ENCODE peak calls at places on chromosomes 16 and 17, in five cellular contexts. Y, A, E, C and R are unnamed samples.

GRCh38 chr16:2365895-2366294 is 25.4 kb upstream of the ABCA3 start:
- DNase-seq in C (no peak), Y (no peak), A (no peak), E (no peak), R (no peak)

GRCh38 chr16:47965439-47965838 is 190.4 kb downstream of the ABCC12 start:
- DNase-seq in E (no peak), Y (no peak), C (no peak), A (no peak), R (no peak)

GRCh38 chr17:18219016-18219415 is 6.4 kb upstream of the LLGL1 start:
- DNase-seq in E (no peak), C (peak), A (no peak), Y (peak), R (no peak)

GRCh38 chr16:25051446-25052160 is 36.4 kb upstream of the ARHGAP17 start:
- DNase-seq in Y (no peak), C (no peak), A (no peak), E (no peak), R (no peak)

GRCh38 chr16:11585460-11586374 is 1.0 kb downstream of the LITAF start:
- DNase-seq in C (no peak), A (peak), E (no peak), Y (no peak), R (peak)

GRCh38 chr16:12703935-12704334 is 99.8 kb downstream of the CPPED1 start:
- DNase-seq in Y (no peak), E (no peak), A (no peak), C (no peak), R (no peak)

GRCh38 chr17:44655983-44656700 is at the start of gene MEIOC:
- DNase-seq in E (no peak), Y (no peak), A (no peak), C (no peak), R (no peak)

GRCh38 chr17:44952946-44953475 is 5.4 kb upstream of the KIF18B start:
- DNase-seq in C (no peak), A (no peak), E (no peak), Y (no peak), R (no peak)

GRCh38 chr17:75097865-75098264 is 10.1 kb downstream of the SLC16A5 start:
- DNase-seq in C (no peak), A (no peak), Y (no peak), E (no peak), R (no peak)

GRCh38 chr17:75087182-75087557 is 584 bp upstream of the SLC16A5 start:
- DNase-seq in C (no peak), Y (no peak), A (no peak), E (no peak), R (no peak)

GRCh38 chr17:76598004-76598439 is 12.4 kb upstream of the ST6GALNAC2 start:
- DNase-seq in E (no peak), C (no peak), A (no peak), Y (no peak), R (no peak)

GRCh38 chr17:42341568-42341967 is 46.7 kb downstream of the STAT3 start:
- DNase-seq in E (no peak), C (no peak), A (no peak), Y (no peak), R (no peak)

GRCh38 chr17:80749611-80750010 is 205.0 kb downstream of the RPTOR start:
- DNase-seq in E (no peak), C (no peak), A (no peak), Y (no peak), R (no peak)
- TF ChIP-seq CTCF in E (no peak), C (no peak), A (no peak), Y (no peak), R (no peak)

GRCh38 chr17:66578781-66579489 is 256.0 kb upstream of the CACNG5 start:
- DNase-seq in E (no peak), A (no peak), Y (no peak), C (no peak), R (no peak)

GRCh38 chr17:66574123-66574522 is 260.8 kb upstream of the CACNG5 start:
- DNase-seq in E (no peak), C (no peak), A (no peak), Y (no peak), R (no peak)

GRCh38 chr17:66577041-66577440 is 257.9 kb upstream of the CACNG5 start:
- DNase-seq in Y (no peak), A (no peak), E (no peak), C (no peak), R (no peak)

GRCh38 chr17:66573078-66573477 is 261.8 kb upstream of the CACNG5 start:
- DNase-seq in A (no peak), E (no peak), C (no peak), Y (no peak), R (no peak)

GRCh38 chr17:66576473-66576872 is 258.4 kb upstream of the CACNG5 start:
- DNase-seq in A (no peak), Y (no peak), C (no peak), E (peak), R (no peak)
- H3K27ac ChIP-seq in A (no peak), Y (no peak), C (no peak), E (peak), R (no peak)

GRCh38 chr17:81403671-81404534 is 8.6 kb downstream of the BAHCC1 start:
- DNase-seq in Y (no peak), C (no peak), E (no peak), A (no peak), R (no peak)
- TF ChIP-seq POLR2A in Y (no peak), C (no peak), E (no peak), A (no peak), R (no peak)

DNA sequence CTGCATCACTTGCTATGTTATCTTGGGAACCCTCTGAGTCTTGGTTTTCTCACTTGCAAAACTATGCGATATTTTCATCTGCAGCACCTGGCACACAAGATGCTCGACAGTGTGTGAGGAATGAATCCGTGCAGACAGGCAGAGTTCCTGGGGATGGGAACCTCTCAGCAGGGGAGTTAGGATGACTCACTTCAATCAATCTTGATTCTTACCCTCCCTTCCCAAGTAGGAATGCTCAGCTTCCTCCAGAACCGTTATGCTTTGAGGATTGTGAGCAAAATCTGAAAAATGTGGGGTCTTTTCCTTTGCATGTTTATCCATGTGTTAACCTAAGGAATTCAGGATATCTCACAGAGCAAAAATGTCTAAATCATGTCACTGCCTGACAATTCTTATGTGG is 68.9 kb upstream of the HNF1B start:
- DNase-seq in C (no peak), E (no peak), A (no peak), Y (no peak), R (no peak)
- TF ChIP-seq CTCF in C (no peak), E (no peak), A (no peak), Y (no peak), R (no peak)

GRCh38 chr17:66717680-66718079 is 117.2 kb upstream of the CACNG5 start:
- DNase-seq in C (no peak), Y (no peak), E (no peak), A (no peak), R (no peak)
- H3K27ac ChIP-seq in C (no peak), Y (no peak), E (no peak), A (no peak), R (no peak)

DNA sequence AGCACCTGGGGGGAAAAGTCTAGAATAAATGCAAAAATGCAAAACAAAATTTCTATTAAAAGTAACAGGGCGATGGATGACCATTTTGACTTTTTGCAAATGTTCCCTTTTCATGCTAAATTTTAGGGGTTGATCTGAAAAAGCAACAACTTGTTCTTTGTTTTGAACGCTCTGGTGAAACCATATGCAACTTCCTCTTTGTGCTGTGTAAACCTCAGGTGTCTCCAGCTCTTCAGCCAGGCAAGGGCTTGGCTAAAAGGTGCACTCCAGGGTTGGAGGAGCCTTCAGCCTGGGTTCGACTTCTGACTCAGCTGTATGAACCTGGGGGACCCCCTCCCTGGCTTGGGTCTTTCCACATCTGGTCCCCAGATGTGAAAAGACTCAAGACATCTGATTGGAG is 9.5 kb downstream of the IRF8 start:
- DNase-seq in C (no peak), Y (no peak), E (no peak), A (peak), R (peak)
- TF ChIP-seq POLR2A in C (no peak), Y (no peak), E (no peak), A (no peak), R (no peak)